ENCODE peak calls at places on chromosome 10, in five cellular contexts. One of them, this sample, is unnamed.

GRCh38 chr10:125005312-125006187 is 63.6 kb downstream of the ZRANB1 start:
- DNase-seq in HS-5: no peak
- DNase-seq in activated naive CD4-positive, alpha-beta T cell: no peak
- DNase-seq in fibroblast of the conjunctiva: no peak
- DNase-seq in GM04503: no peak
- DNase-seq in this sample: no peak

GRCh38 chr10:107091126-107091525 is 73.4 kb downstream of the SORCS1 start:
- DNase-seq in HS-5: peak
- DNase-seq in activated naive CD4-positive, alpha-beta T cell: no peak
- DNase-seq in fibroblast of the conjunctiva: no peak
- DNase-seq in GM04503: no peak
- DNase-seq in this sample: no peak

GRCh38 chr10:111999205-111999914 is 184.2 kb downstream of the GPAM start:
- DNase-seq in HS-5: no peak
- DNase-seq in activated naive CD4-positive, alpha-beta T cell: no peak
- DNase-seq in fibroblast of the conjunctiva: no peak
- DNase-seq in GM04503: no peak
- DNase-seq in this sample: no peak

GRCh38 chr10:121926669-121927360 is 1.0 kb downstream of the ATE1 start:
- DNase-seq in HS-5: no peak
- DNase-seq in activated naive CD4-positive, alpha-beta T cell: no peak
- DNase-seq in fibroblast of the conjunctiva: no peak
- DNase-seq in GM04503: no peak
- DNase-seq in this sample: no peak

GRCh38 chr10:43304687-43305333 is 37.9 kb upstream of the RASGEF1A start:
- DNase-seq in HS-5: no peak
- DNase-seq in activated naive CD4-positive, alpha-beta T cell: peak
- DNase-seq in fibroblast of the conjunctiva: no peak
- DNase-seq in GM04503: no peak
- DNase-seq in this sample: peak

GRCh38 chr10:47164126-47164799 is 135.7 kb upstream of the GDF10 start:
- DNase-seq in HS-5: peak
- DNase-seq in activated naive CD4-positive, alpha-beta T cell: no peak
- DNase-seq in fibroblast of the conjunctiva: no peak
- DNase-seq in GM04503: no peak
- DNase-seq in this sample: no peak

GRCh38 chr10:70803768-70804423 is 11.9 kb upstream of the SGPL1 start:
- DNase-seq in HS-5: no peak
- DNase-seq in activated naive CD4-positive, alpha-beta T cell: no peak
- DNase-seq in fibroblast of the conjunctiva: no peak
- DNase-seq in GM04503: no peak
- DNase-seq in this sample: no peak

GRCh38 chr10:24691113-24691512 is 32.6 kb downstream of the ARHGAP21 start:
- DNase-seq in HS-5: no peak
- DNase-seq in activated naive CD4-positive, alpha-beta T cell: no peak
- DNase-seq in fibroblast of the conjunctiva: peak
- DNase-seq in GM04503: peak
- DNase-seq in this sample: no peak

GRCh38 chr10:49664006-49664841 is 15.2 kb upstream of the C10orf53 start:
- DNase-seq in HS-5: no peak
- DNase-seq in activated naive CD4-positive, alpha-beta T cell: no peak
- DNase-seq in fibroblast of the conjunctiva: no peak
- DNase-seq in GM04503: no peak
- DNase-seq in this sample: no peak

GRCh38 chr10:30351502-30351901 is 2.4 kb upstream of the MTPAP start:
- DNase-seq in HS-5: no peak
- DNase-seq in activated naive CD4-positive, alpha-beta T cell: no peak
- DNase-seq in fibroblast of the conjunctiva: no peak
- DNase-seq in GM04503: no peak
- DNase-seq in this sample: no peak

GRCh38 chr10:97065686-97066679 is 119.8 kb downstream of the SLIT1 start:
- DNase-seq in HS-5: no peak
- DNase-seq in activated naive CD4-positive, alpha-beta T cell: no peak
- DNase-seq in fibroblast of the conjunctiva: no peak
- DNase-seq in GM04503: no peak
- DNase-seq in this sample: no peak

GRCh38 chr10:60114765-60115586 is 208.6 kb upstream of the CCDC6 start:
- DNase-seq in HS-5: peak
- DNase-seq in activated naive CD4-positive, alpha-beta T cell: no peak
- DNase-seq in fibroblast of the conjunctiva: peak
- DNase-seq in GM04503: no peak
- DNase-seq in this sample: no peak

GRCh38 chr10:77787440-77787839 is 139.1 kb downstream of the DLG5 start:
- DNase-seq in HS-5: no peak
- DNase-seq in activated naive CD4-positive, alpha-beta T cell: no peak
- DNase-seq in fibroblast of the conjunctiva: no peak
- DNase-seq in GM04503: no peak
- DNase-seq in this sample: no peak

GRCh38 chr10:115093776-115094361 is 704 bp downstream of the ATRNL1 start:
- DNase-seq in HS-5: no peak
- DNase-seq in activated naive CD4-positive, alpha-beta T cell: no peak
- DNase-seq in fibroblast of the conjunctiva: no peak
- DNase-seq in GM04503: no peak
- DNase-seq in this sample: no peak

GRCh38 chr10:124743188-124744046 is 761 bp downstream of the FAM53B start:
- DNase-seq in HS-5: no peak
- DNase-seq in activated naive CD4-positive, alpha-beta T cell: no peak
- DNase-seq in fibroblast of the conjunctiva: no peak
- DNase-seq in GM04503: no peak
- DNase-seq in this sample: no peak

GRCh38 chr10:34959786-34960185 is 130.4 kb downstream of the CUL2 start:
- DNase-seq in HS-5: no peak
- DNase-seq in activated naive CD4-positive, alpha-beta T cell: no peak
- DNase-seq in fibroblast of the conjunctiva: no peak
- DNase-seq in GM04503: no peak
- DNase-seq in this sample: no peak

GRCh38 chr10:122112625-122113160 is 123.7 kb downstream of the TACC2 start:
- DNase-seq in HS-5: no peak
- DNase-seq in activated naive CD4-positive, alpha-beta T cell: no peak
- DNase-seq in fibroblast of the conjunctiva: peak
- DNase-seq in GM04503: peak
- DNase-seq in this sample: no peak

GRCh38 chr10:102435529-102436233 is 3.3 kb upstream of the CUEDC2 start:
- DNase-seq in HS-5: no peak
- DNase-seq in activated naive CD4-positive, alpha-beta T cell: no peak
- DNase-seq in fibroblast of the conjunctiva: no peak
- DNase-seq in GM04503: no peak
- DNase-seq in this sample: no peak

GRCh38 chr10:6296456-6297214 is 93.9 kb downstream of the PFKFB3 start:
- DNase-seq in HS-5: no peak
- DNase-seq in activated naive CD4-positive, alpha-beta T cell: no peak
- DNase-seq in fibroblast of the conjunctiva: no peak
- DNase-seq in GM04503: no peak
- DNase-seq in this sample: no peak

This sample was measured in omental fat pad.